ENCODE peak calls at places on chromosomes 13 and 19, in ten cellular contexts. C is C1 segment of cervical spinal cord; Z is COR-L47; A is activated CD4-positive, alpha-beta T cell treated with anti-CD3 and anti-CD28 coated beads, Interleukin-2, amount 50 U/mL, for 1 hour; O is NB4; K is choroid plexus epithelial cell; M is WTC11; Y is Calu3; B is AG20443; E is heart right ventricle. D is an unnamed sample.

GRCh38 chr19:18029617-18030338 is 21.8 kb downstream of the ARRDC2 start:
- DNase-seq in C (peak), Z (peak), A (no peak), O (no peak), K (no peak), M (no peak), Y (peak), B (peak), E (no peak), D (no peak)

GRCh38 chr13:84870190-84870589 is 929.0 kb downstream of the SLITRK6 start:
- DNase-seq in C (no peak), Z (no peak), A (no peak), O (peak), K (peak), M (peak), Y (no peak), B (no peak), E (no peak), D (no peak)

GRCh38 chr19:44869728-44870470 is 21.2 kb upstream of the TOMM40 start:
- DNase-seq in C (peak), Z (no peak), A (no peak), O (peak), K (peak), M (no peak), Y (no peak), B (no peak), E (no peak), D (peak)

GRCh38 chr19:45768644-45769053 is 403 bp downstream of the SIX5 start:
- DNase-seq in C (peak), Z (no peak), A (peak), O (peak), K (peak), M (peak), Y (peak), B (no peak), E (peak), D (no peak)

GRCh38 chr19:15282311-15282705 is 50.0 kb downstream of the BRD4 start:
- DNase-seq in C (no peak), Z (no peak), A (no peak), O (no peak), K (no peak), M (no peak), Y (no peak), B (no peak), E (no peak), D (no peak)

GRCh38 chr13:33799950-33800592 is 17.9 kb upstream of the RFC3 start:
- DNase-seq in C (no peak), Z (peak), A (no peak), O (peak), K (peak), M (no peak), Y (no peak), B (peak), E (no peak), D (peak)

GRCh38 chr19:44452367-44452766 is 4.1 kb upstream of the ZNF229 start:
- DNase-seq in C (no peak), Z (no peak), A (no peak), O (no peak), K (no peak), M (no peak), Y (no peak), B (no peak), E (no peak), D (no peak)

GRCh38 chr19:55285225-55285890 is 1.6 kb downstream of the BRSK1 start:
- DNase-seq in C (peak), Z (no peak), A (no peak), O (no peak), K (no peak), M (no peak), Y (no peak), B (no peak), E (no peak), D (no peak)

GRCh38 chr13:42355118-42355840 is 83.3 kb downstream of the AKAP11 start:
- DNase-seq in C (no peak), Z (no peak), A (peak), O (no peak), K (no peak), M (no peak), Y (no peak), B (no peak), E (no peak), D (peak)

GRCh38 chr19:50328257-50329145 is 676 bp downstream of the KCNC3 start:
- DNase-seq in C (peak), Z (no peak), A (no peak), O (no peak), K (no peak), M (peak), Y (peak), B (no peak), E (peak), D (no peak)

GRCh38 chr19:6733338-6734095 is 3.9 kb downstream of the GPR108 start:
- DNase-seq in C (no peak), Z (no peak), A (no peak), O (peak), K (no peak), M (peak), Y (no peak), B (no peak), E (no peak), D (no peak)

GRCh38 chr13:30759748-30760147 is 24.4 kb downstream of the ALOX5AP start:
- DNase-seq in C (no peak), Z (no peak), A (no peak), O (no peak), K (peak), M (no peak), Y (no peak), B (no peak), E (no peak), D (no peak)

GRCh38 chr19:56131651-56132050 is 9.4 kb upstream of the ZNF444 start:
- DNase-seq in C (no peak), Z (no peak), A (no peak), O (no peak), K (no peak), M (no peak), Y (no peak), B (no peak), E (no peak), D (no peak)

GRCh38 chr19:12647490-12648071 is 19.0 kb downstream of the MAN2B1 start:
- DNase-seq in C (no peak), Z (no peak), A (no peak), O (peak), K (peak), M (peak), Y (no peak), B (peak), E (peak), D (no peak)

GRCh38 chr13:104318121-104318520 is 1251.9 kb upstream of the SLC10A2 start:
- DNase-seq in C (no peak), Z (peak), A (no peak), O (peak), K (peak), M (no peak), Y (no peak), B (no peak), E (no peak), D (peak)

GRCh38 chr19:5935473-5936307 is 21.6 kb downstream of the CAPS start:
- DNase-seq in C (no peak), Z (no peak), A (no peak), O (no peak), K (no peak), M (no peak), Y (no peak), B (no peak), E (no peak), D (no peak)

GRCh38 chr13:47168086-47168485 is 271.2 kb upstream of the HTR2A start:
- DNase-seq in C (no peak), Z (no peak), A (no peak), O (no peak), K (peak), M (no peak), Y (no peak), B (no peak), E (no peak), D (peak)

GRCh38 chr13:35693142-35693784 is 216.8 kb upstream of the MAB21L1 start:
- DNase-seq in C (no peak), Z (no peak), A (no peak), O (no peak), K (no peak), M (no peak), Y (no peak), B (no peak), E (no peak), D (no peak)

GRCh38 chr13:34772881-34773280 is 169.2 kb upstream of the NBEA start:
- DNase-seq in C (no peak), Z (no peak), A (no peak), O (no peak), K (no peak), M (no peak), Y (no peak), B (no peak), E (no peak), D (no peak)

GRCh38 chr13:29593605-29594297 is 1.7 kb downstream of the SLC7A1 start:
- DNase-seq in C (no peak), Z (no peak), A (no peak), O (no peak), K (no peak), M (no peak), Y (no peak), B (no peak), E (no peak), D (no peak)

GRCh38 chr19:805161-805561 is 7.9 kb downstream of the PTBP1 start:
- DNase-seq in C (no peak), Z (no peak), A (no peak), O (no peak), K (no peak), M (no peak), Y (no peak), B (peak), E (no peak), D (no peak)

GRCh38 chr13:30341815-30342570 is 34.6 kb upstream of the KATNAL1 start:
- DNase-seq in C (peak), Z (no peak), A (no peak), O (no peak), K (peak), M (no peak), Y (peak), B (peak), E (peak), D (peak)

GRCh38 chr13:54232700-54233099 is 1204.1 kb downstream of the OLFM4 start:
- DNase-seq in C (no peak), Z (no peak), A (no peak), O (no peak), K (no peak), M (no peak), Y (no peak), B (no peak), E (no peak), D (no peak)

GRCh38 chr19:17766543-17767131 is 15.4 kb downstream of the FCHO1 start:
- DNase-seq in C (peak), Z (peak), A (peak), O (no peak), K (peak), M (peak), Y (peak), B (peak), E (peak), D (peak)

GRCh38 chr19:2055871-2056809 is 5.1 kb upstream of the MKNK2 start:
- DNase-seq in C (no peak), Z (peak), A (no peak), O (no peak), K (peak), M (no peak), Y (no peak), B (peak), E (peak), D (peak)

GRCh38 chr19:17719730-17720486 is 628 bp downstream of the MAP1S start:
- DNase-seq in C (no peak), Z (peak), A (peak), O (peak), K (no peak), M (no peak), Y (peak), B (peak), E (peak), D (no peak)

GRCh38 chr19:14434543-14435319 is 1.6 kb downstream of the PKN1 start:
- DNase-seq in C (no peak), Z (no peak), A (no peak), O (peak), K (peak), M (no peak), Y (peak), B (peak), E (peak), D (peak)

GRCh38 chr13:95121516-95121915 is 179.7 kb downstream of the ABCC4 start:
- DNase-seq in C (no peak), Z (no peak), A (no peak), O (no peak), K (no peak), M (no peak), Y (no peak), B (no peak), E (no peak), D (no peak)

GRCh38 chr13:103772576-103772975 is 706.4 kb upstream of the SLC10A2 start:
- DNase-seq in C (no peak), Z (no peak), A (no peak), O (peak), K (no peak), M (peak), Y (no peak), B (no peak), E (no peak), D (no peak)

GRCh38 chr19:41144403-41144802 is 30.2 kb downstream of the CYP2F1 start:
- DNase-seq in C (peak), Z (peak), A (peak), O (peak), K (peak), M (peak), Y (peak), B (peak), E (peak), D (peak)

GRCh38 chr13:41854758-41855157 is 106.2 kb downstream of the VWA8 start:
- DNase-seq in C (no peak), Z (no peak), A (no peak), O (no peak), K (peak), M (no peak), Y (no peak), B (no peak), E (no peak), D (no peak)

GRCh38 chr13:64441740-64442139 is 2788.4 kb downstream of the PCDH9 start:
- DNase-seq in C (no peak), Z (no peak), A (no peak), O (no peak), K (no peak), M (no peak), Y (no peak), B (no peak), E (no peak), D (no peak)

GRCh38 chr19:51025401-51025800 is 1.0 kb downstream of the KLK11 start:
- DNase-seq in C (no peak), Z (no peak), A (no peak), O (no peak), K (no peak), M (no peak), Y (no peak), B (no peak), E (no peak), D (no peak)

GRCh38 chr13:80684525-80685017 is 343.6 kb upstream of the SPRY2 start:
- DNase-seq in C (no peak), Z (no peak), A (no peak), O (no peak), K (no peak), M (no peak), Y (no peak), B (no peak), E (no peak), D (no peak)

D was measured in astrocyte of the spinal cord.